ENCODE peak calls at places on chromosomes 12 and 14, in seven cellular contexts. T, X, D, O, S, A and H are unnamed samples. For H3K36me3 and H3K4me1, the result is how much of the 10 kb centered on the place peaks cover.

GRCh38 chr12:82223421-82223820 is 134.8 kb downstream of the CCDC59 start:
- DNase-seq in O (no peak), S (no peak), X (no peak), D (no peak), T (no peak), A (no peak), H (no peak)

GRCh38 chr12:133130808-133131128 is 341 bp downstream of the ZNF10 start:
- DNase-seq in O (peak), D (peak), S (no peak), A (no peak), T (peak), X (no peak), H (peak)

GRCh38 chr14:83777516-83777915 is 1752.4 kb upstream of the FLRT2 start:
- DNase-seq in T (no peak), S (no peak), A (no peak), X (no peak), D (no peak), O (no peak), H (no peak)

GRCh38 chr12:43957732-43958131 is 121.9 kb downstream of the TMEM117 start:
- DNase-seq in X (peak), T (no peak), S (peak), A (no peak), O (no peak), D (peak), H (peak)

GRCh38 chr14:64727551-64728071 is 23.4 kb downstream of the PLEKHG3 start:
- DNase-seq in T (no peak), S (no peak), O (peak), A (no peak), D (peak), X (no peak), H (no peak)

GRCh38 chr12:21502164-21502496 is 541 bp downstream of the GOLT1B start:
- DNase-seq in A (no peak), T (peak), X (no peak), D (peak), O (no peak), S (peak), H (peak)

GRCh38 chr14:95062946-95063345 is 94.4 kb downstream of the DICER1 start:
- DNase-seq in X (no peak), D (no peak), T (no peak), A (no peak), O (no peak), S (no peak), H (no peak)

GRCh38 chr14:49633650-49634546 is 1.1 kb downstream of the DNAAF2 start:
- DNase-seq in T (peak), D (peak), X (peak), A (peak), O (peak), S (peak), H (peak)

GRCh38 chr14:22296722-22297121 is 292.3 kb downstream of the DAD1 start:
- DNase-seq in A (no peak), T (no peak), X (peak), S (peak), D (no peak), O (no peak), H (no peak)

GRCh38 chr12:66516133-66516532 is 162.7 kb downstream of the GRIP1 start:
- DNase-seq in A (no peak), S (no peak), X (no peak), O (no peak), T (no peak), D (no peak), H (no peak)

GRCh38 chr14:67263499-67264149 is 22.4 kb downstream of the PALS1 start:
- DNase-seq in S (peak), T (no peak), D (no peak), A (no peak), O (no peak), X (no peak), H (no peak)

GRCh38 chr12:21751517-21751916 is 23.0 kb downstream of the KCNJ8 start:
- DNase-seq in D (peak), A (no peak), S (peak), O (no peak), T (no peak), X (no peak), H (no peak)

GRCh38 chr12:34625116-34625515 is 602.8 kb downstream of the ALG10 start:
- DNase-seq in O (no peak), D (no peak), T (no peak), S (no peak), A (no peak), X (peak), H (no peak)

GRCh38 chr12:34396006-34396860 is 373.9 kb downstream of the ALG10 start:
- DNase-seq in X (peak), S (no peak), T (peak), O (peak), D (no peak), A (peak), H (no peak)

GRCh38 chr14:101511620-101512395 is 49.5 kb upstream of the DIO3 start:
- DNase-seq in T (peak), S (no peak), X (no peak), O (peak), D (no peak), A (no peak), H (peak)

GRCh38 chr14:102927346-102927877 is 4.9 kb downstream of the AMN start:
- DNase-seq in X (peak), S (no peak), T (peak), D (peak), A (no peak), O (peak), H (no peak)

GRCh38 chr12:12282761-12283160 is 15.9 kb upstream of the LRP6 start:
- DNase-seq in T (no peak), O (no peak), X (no peak), A (no peak), S (peak), D (no peak), H (no peak)

GRCh38 chr14:104144911-104145825 is 6.8 kb downstream of the KIF26A start:
- DNase-seq in O (peak), T (peak), X (no peak), A (no peak), S (no peak), D (no peak), H (no peak)

GRCh38 chr12:92065018-92065499 is 80.6 kb downstream of the BTG1 start:
- DNase-seq in S (peak), X (no peak), D (peak), O (no peak), T (no peak), A (peak), H (no peak)

GRCh38 chr14:96383445-96383844 is 8.5 kb upstream of the AK7 start:
- DNase-seq in T (no peak), A (no peak), X (no peak), D (no peak), S (peak), O (no peak), H (no peak)

GRCh38 chr12:28536088-28536487 is 345.8 kb downstream of the CCDC91 start:
- DNase-seq in A (no peak), D (no peak), O (no peak), T (no peak), X (no peak), S (peak), H (no peak)

GRCh38 chr14:90475298-90475697 is 78.5 kb downstream of the CALM1 start:
- DNase-seq in D (no peak), S (no peak), A (no peak), X (no peak), O (no peak), T (no peak), H (no peak)

GRCh38 chr14:31164115-31164514 is 43.5 kb downstream of the HECTD1 start:
- DNase-seq in D (no peak), O (no peak), X (peak), T (no peak), A (no peak), S (no peak), H (no peak)

GRCh38 chr14:90897022-90897421 is 80.8 kb upstream of the TTC7B start:
- DNase-seq in X (no peak), A (no peak), O (peak), D (no peak), T (no peak), S (no peak), H (no peak)

GRCh38 chr14:32826404-32827082 is 112.1 kb upstream of the NPAS3 start:
- DNase-seq in S (peak), X (no peak), O (no peak), A (no peak), T (no peak), D (no peak), H (peak)

GRCh38 chr12:112559784-112560183 is 141.0 kb downstream of the PTPN11 start:
- DNase-seq in O (no peak), T (no peak), X (no peak), A (no peak), D (no peak), S (no peak), H (no peak)

GRCh38 chr12:47097276-47097896 is 17.6 kb upstream of the AMIGO2 start:
- DNase-seq in T (no peak), A (no peak), O (no peak), D (no peak), S (peak), X (no peak), H (no peak)

GRCh38 chr12:50720085-50720484 is 43.8 kb upstream of the ATF1 start:
- DNase-seq in S (peak), O (no peak), T (no peak), A (no peak), D (no peak), X (no peak), H (no peak)

DNA sequence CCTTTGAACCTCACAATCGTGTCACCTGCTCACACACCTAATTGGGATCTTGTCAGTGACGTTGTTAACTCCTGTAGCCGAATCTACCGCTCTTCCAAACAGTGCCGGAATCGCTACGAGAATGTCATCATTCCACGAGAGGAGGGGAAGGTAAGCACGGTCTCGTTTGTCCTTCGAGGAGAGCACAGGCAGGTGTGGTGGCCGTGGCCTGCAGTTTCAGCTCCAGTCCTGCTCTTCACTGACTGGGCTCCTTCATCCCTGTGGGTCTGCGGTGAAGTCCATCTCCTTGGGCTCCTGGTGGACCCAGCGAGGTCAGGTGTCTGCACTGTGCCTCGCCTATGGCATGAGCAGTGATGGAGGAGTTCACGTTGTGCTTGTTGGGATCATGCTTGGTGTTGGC is 96.0 kb downstream of the EP400 start:
- DNase-seq in O (no peak), S (no peak), D (no peak), T (no peak), A (no peak), X (no peak), H (no peak)
- H3K36me3 ChIP-seq in O (under half), S (under half), D (under half), T (half or more), A (under half), X (under half), H (under half)

DNA sequence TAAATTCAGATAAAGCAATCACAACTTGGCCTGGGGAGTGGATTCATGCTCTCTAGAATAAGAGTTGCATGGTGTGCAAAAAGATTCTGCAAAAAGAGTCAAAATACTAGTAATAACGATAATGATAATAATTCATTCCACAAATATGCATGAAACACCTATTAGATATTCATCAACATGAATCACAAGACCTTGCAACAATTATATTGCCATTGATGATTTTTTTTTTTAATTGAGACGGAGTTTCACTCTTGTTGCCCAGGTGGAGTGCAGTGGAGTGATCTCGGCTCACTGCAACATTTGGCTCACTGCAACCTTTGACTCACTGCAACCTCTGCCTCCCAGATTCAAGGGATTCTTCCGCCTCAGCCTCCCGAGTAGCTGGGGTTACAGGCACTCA is 109.2 kb upstream of the FLRT2 start:
- DNase-seq in X (no peak), O (no peak), T (no peak), S (no peak), A (no peak), D (no peak), H (no peak)
- TF ChIP-seq CTCF in X (no peak), O (no peak), T (no peak), S (no peak), A (no peak), D (no peak), H (no peak)

DNA sequence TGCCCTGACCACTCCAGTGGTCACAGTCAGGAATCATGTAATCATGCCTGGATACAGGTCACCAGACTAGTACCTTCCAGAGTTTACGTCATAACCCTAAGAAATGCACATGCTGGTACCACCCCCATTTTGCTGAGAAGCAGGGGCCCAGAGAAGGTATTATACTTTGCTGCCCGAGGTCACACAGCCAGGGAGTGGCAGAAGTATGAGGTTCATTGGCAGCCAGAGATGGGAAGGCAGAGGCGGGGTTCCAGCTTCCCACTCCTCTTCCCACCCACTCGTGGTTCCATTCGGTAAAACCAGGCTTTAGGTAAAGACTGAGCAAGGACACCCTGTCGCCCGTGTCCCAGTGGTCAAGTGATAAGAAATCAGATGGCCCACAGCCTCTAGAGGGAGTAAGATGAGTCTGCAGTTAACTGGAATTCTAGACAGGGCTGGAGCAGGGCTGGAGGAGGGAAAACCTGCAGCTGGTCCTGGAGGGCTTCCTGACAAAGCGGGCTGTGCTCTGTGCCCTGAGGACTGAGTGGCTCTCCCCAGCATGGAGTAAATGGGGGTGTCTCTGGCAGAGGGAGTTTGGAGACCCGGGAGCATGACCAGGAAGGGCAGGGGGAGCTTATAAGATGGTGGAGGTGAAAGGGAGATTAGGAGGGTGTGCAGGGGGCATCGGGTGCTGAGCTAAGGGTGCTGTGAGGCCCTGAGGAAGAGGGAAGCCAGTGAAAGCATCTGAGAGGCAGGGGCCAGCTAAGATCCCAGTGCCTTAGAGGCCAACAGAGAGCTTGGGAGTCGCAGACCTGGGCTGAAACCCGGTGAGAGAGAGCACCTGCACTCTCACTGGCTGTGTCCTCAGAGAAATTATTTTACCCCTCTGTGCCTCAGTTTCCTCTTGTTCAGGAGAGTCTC is 5.7 kb downstream of the FAM222A start:
- DNase-seq in D (no peak), T (no peak), O (no peak), A (no peak), X (peak), S (no peak), H (no peak)
- H3K4me1 ChIP-seq in D (half or more), T (under half), O (under half), A (under half), X (under half), S (under half), H (under half)

GRCh38 chr14:77570706-77571293 is 45.6 kb downstream of the SPTLC2 start:
- DNase-seq in S (no peak), O (no peak), X (no peak), D (no peak), A (no peak), T (no peak), H (no peak)

GRCh38 chr14:77579760-77580159 is 36.7 kb downstream of the SPTLC2 start:
- DNase-seq in A (no peak), T (no peak), O (no peak), S (no peak), X (no peak), D (no peak), H (no peak)

GRCh38 chr14:77574446-77575125 is 41.9 kb downstream of the SPTLC2 start:
- DNase-seq in X (no peak), S (peak), T (no peak), D (no peak), O (no peak), A (no peak), H (no peak)

GRCh38 chr14:77579065-77579464 is 37.4 kb downstream of the SPTLC2 start:
- DNase-seq in S (no peak), D (no peak), X (no peak), O (no peak), A (no peak), T (no peak), H (no peak)

GRCh38 chr14:77573964-77574363 is 42.5 kb downstream of the SPTLC2 start:
- DNase-seq in S (no peak), D (no peak), A (no peak), T (no peak), X (no peak), O (no peak), H (no peak)
- H3K36me3 ChIP-seq in S (under half), D (under half), A (under half), T (half or more), X (under half), O (under half), H (under half)

DNA sequence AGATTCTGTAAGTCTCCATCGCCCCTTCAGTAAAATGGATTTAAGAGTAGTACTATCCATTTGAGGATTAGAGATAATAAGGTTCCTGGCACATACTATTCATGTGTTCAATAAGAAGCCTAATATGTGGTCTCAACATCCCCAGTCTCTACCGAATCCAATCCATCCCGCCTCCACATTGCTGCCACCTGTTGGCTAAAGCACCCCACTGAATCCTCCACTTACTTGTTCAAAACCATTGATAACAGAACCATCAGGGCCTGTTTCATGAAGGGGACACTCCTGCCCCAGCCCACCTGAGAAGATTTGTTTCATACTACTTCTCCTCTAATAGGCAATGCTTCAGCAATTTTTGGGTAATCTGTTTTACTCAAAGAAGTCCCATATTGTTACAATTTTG is 147.5 kb downstream of the SLC2A13 start:
- DNase-seq in X (peak), O (no peak), D (no peak), T (no peak), A (no peak), S (no peak), H (no peak)
- TF ChIP-seq CTCF in X (peak), O (no peak), D (no peak), T (peak), A (no peak), S (peak), H (no peak)

DNA sequence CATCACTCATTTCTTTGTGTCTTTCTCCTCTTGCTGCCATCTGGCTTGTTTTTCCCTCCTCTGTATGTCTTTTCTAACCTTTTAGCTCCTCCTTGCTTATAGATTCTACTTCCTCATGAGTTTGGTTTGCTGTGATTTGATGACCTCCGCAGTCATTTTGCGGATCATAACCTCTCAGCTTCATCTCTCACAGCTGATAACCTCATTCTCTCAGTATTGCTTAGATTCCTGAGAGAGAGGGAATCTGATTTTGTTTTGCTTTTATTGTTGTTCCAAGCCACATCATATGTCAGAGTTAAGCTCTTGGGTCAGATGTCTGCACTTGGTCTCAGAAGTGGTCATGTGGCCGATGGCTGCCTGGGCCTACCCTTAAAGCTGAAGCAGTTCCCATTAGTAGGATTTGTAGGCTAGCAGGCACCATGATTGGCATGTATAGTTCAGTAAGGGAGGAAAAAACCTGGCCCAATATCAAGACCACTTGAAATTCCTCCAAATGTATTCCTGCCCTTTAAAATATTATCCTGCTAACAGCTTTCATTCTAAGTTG is 13.4 kb downstream of the ZNF664 start:
- DNase-seq in O (no peak), A (no peak), T (peak), S (no peak), D (no peak), X (no peak), H (no peak)
- H3K4me1 ChIP-seq in O (under half), A (under half), T (half or more), S (under half), D (half or more), X (under half), H (under half)

GRCh38 chr12:120964298-120964697 is 14.0 kb upstream of the HNF1A start:
- DNase-seq in S (no peak), T (no peak), A (no peak), O (peak), D (no peak), X (no peak), H (no peak)
- H3K36me3 ChIP-seq in S (under half), T (under half), A (under half), O (under half), D (under half), X (under half), H (under half)

DNA sequence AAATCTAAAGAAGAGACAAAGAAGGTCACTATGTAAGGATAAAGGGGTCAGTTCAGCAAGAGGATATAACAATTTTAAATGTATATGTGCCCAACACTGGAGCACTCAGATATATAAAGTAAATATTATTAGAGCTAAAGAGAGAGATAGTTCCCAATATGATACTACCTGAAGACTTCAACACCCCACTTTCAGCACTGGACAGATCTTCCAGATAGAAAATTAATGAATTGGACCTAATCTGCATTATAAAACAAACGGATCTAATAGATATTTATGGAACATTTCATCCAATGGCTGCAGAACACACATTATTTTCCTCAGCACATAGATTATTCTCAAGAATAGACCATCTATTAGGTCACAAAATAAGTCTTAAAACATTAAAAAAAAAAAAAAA is 24.1 kb upstream of the SRGAP1 start:
- DNase-seq in X (no peak), A (no peak), O (no peak), S (no peak), D (no peak), T (no peak), H (no peak)
- TF ChIP-seq CTCF in X (no peak), A (no peak), O (no peak), S (no peak), D (no peak), T (no peak), H (no peak)